ENCODE peak calls at places on chromosomes 6 and 20, in eight cellular contexts. L is H1, H is adrenal gland, C is uterus, Q is gastrocnemius medialis, W is Peyer's patch, D is A549, P is heart left ventricle. T is an unnamed sample.

GRCh38 chr6:121884056-121884455 is 448.6 kb downstream of the GJA1 start:
- DNase-seq in L (no peak), D (no peak), C (no peak), H (no peak), P (no peak), Q (no peak), W (no peak), T (no peak)

GRCh38 chr6:138945354-138945753 is 42.7 kb downstream of the REPS1 start:
- DNase-seq in C (no peak), D (peak; percentile 20), H (no peak), Q (no peak), P (no peak), W (no peak), L (no peak), T (no peak)

GRCh38 chr6:50956014-50956413 is 137.3 kb downstream of the TFAP2B start:
- DNase-seq in L (no peak), Q (no peak), P (no peak), W (no peak), C (no peak), D (no peak), H (no peak), T (no peak)

GRCh38 chr6:169970306-169970988 is 219.0 kb downstream of the ERMARD start:
- DNase-seq in W (peak; percentile 44), D (no peak), P (no peak), H (no peak), Q (no peak), L (peak; percentile 43), C (peak; percentile 8), T (no peak)

GRCh38 chr6:57141451-57142177 is 30.5 kb upstream of the BAG2 start:
- DNase-seq in W (no peak), L (no peak), C (no peak), P (no peak), D (no peak), H (no peak), Q (no peak), T (no peak)

GRCh38 chr6:122696853-122697252 is 82.7 kb upstream of the FABP7 start:
- DNase-seq in L (no peak), W (no peak), Q (no peak), C (no peak), D (peak; percentile 21), P (no peak), H (no peak), T (no peak)

GRCh38 chr6:33768644-33769120 is 20.2 kb downstream of the LEMD2 start:
- DNase-seq in Q (no peak), C (peak; percentile 74), H (peak; percentile 88), D (peak; percentile 61), L (peak; percentile 95), W (peak; percentile 86), P (peak; percentile 85), T (peak; percentile 86)

GRCh38 chr20:48349673-48350072 is 478.1 kb downstream of the PREX1 start:
- DNase-seq in P (no peak), L (no peak), H (no peak), W (no peak), C (no peak), D (no peak), Q (no peak), T (no peak)

GRCh38 chr6:144936764-144937163 is 651.6 kb downstream of the UTRN start:
- DNase-seq in W (no peak), C (no peak), H (no peak), L (no peak), D (no peak), Q (no peak), P (no peak), T (no peak)

GRCh38 chr6:106125925-106126435 is 39.8 kb downstream of the PRDM1 start:
- DNase-seq in C (no peak), H (no peak), Q (no peak), D (no peak), P (no peak), W (peak; percentile 63), L (no peak), T (no peak)

GRCh38 chr6:24357336-24358218 is at the start of gene DCDC2:
- DNase-seq in Q (peak; percentile 3), P (peak; percentile 56), L (peak; percentile 50), D (peak; percentile 76), H (peak; percentile 35), W (peak; percentile 79), C (no peak), T (peak; percentile 75)
- TF ChIP-seq POLR2A in Q (no peak), P (no peak), L (no peak), D (no peak), H (no peak), W (no peak), C (no peak), T (no peak)

DNA sequence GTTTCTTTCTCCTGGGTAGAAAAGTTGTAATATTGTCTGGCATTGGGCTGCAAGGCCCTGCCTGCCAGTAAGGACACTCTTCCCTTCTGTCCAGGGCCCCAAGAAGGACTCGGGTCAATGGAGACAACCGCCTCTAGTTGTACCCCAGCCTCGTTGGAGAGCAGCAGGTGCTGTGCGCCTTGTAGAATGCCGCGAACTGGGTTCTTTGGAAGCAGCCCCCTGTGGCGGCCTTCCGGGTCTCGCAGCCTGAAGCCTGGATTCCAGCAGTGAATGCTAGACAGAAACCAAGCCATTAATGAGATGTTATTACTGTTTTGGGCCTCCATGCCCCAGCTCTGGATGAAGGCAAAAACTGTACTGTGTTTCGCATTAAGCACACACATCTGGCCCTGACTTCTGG is 37.0 kb downstream of the PLCG1 start:
- DNase-seq in W (peak; percentile 26), D (no peak), Q (no peak), P (peak; percentile 4), L (peak; percentile 30), C (peak; percentile 14), H (no peak), T (no peak)
- H3K4me1 ChIP-seq in W (no peaks in the 10 kb centered on the region), D (peaks cover 13% of the 10 kb centered on the region), Q (peaks cover 71% of the 10 kb centered on the region), P (peaks cover 78% of the 10 kb centered on the region), L (no peaks in the 10 kb centered on the region), C (peaks cover 21% of the 10 kb centered on the region), H (peaks cover 14% of the 10 kb centered on the region), T (no peaks in the 10 kb centered on the region)

DNA sequence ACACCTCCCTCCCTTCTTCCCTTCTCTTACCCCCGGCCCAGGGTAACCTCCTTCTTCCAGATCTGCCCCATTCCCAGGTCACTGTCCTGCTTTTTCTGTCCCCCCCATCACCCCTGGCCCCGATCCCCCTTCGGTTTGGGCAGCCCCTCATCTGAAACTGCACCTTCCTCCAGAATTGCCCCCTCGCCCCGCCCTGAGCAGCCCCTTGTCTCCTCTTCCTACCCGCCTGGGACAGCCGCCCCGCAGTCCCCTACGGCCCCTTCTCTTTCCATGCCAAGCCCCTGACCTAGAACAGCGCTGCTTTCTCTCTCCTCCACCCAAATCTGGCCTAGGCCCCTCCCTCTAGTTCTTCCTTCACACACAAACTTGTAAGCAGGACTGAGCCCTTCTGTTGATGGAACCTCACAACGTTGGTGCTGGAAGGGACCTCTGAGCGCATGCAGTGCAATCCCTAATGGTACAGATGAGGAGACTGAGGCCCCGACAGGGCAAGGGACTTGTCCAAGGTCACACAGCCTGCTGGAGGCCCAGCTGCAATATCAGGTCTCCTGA is 630 bp downstream of the PPP2R5D start:
- DNase-seq in C (no peak), L (peak; percentile 53), H (peak; percentile 24), D (no peak), P (no peak), W (no peak), Q (no peak), T (no peak)
- H3K27ac ChIP-seq in C (peak overlapping the region; percentile 91), L (no peak overlapping the region), H (peak overlapping the region; percentile 88), D (peak overlapping the region; percentile 80), P (peak overlapping the region; percentile 93), W (peak overlapping the region; percentile 90), Q (peak overlapping the region; percentile 89), T (peak overlapping the region; percentile 52)

GRCh38 chr6:147159536-147160374 is 44.5 kb upstream of the STXBP5 start:
- DNase-seq in Q (no peak), D (no peak), W (no peak), C (no peak), H (no peak), P (no peak), L (no peak), T (no peak)
- TF ChIP-seq POLR2A in Q (no peak), D (no peak), W (no peak), C (no peak), H (no peak), P (no peak), L (no peak), T (no peak)

GRCh38 chr6:35489066-35489465 is 7.8 kb downstream of the TEAD3 start:
- DNase-seq in C (no peak), Q (no peak), H (no peak), L (no peak), D (no peak), W (no peak), P (no peak), T (no peak)
- H3K4me1 ChIP-seq in C (peaks cover 55% of the 10 kb centered on the region), Q (peaks cover 51% of the 10 kb centered on the region), H (peaks cover 8% of the 10 kb centered on the region), L (peaks cover 75% of the 10 kb centered on the region), D (peaks cover 25% of the 10 kb centered on the region), W (no peaks in the 10 kb centered on the region), P (peaks cover 62% of the 10 kb centered on the region), T (no peaks in the 10 kb centered on the region)

DNA sequence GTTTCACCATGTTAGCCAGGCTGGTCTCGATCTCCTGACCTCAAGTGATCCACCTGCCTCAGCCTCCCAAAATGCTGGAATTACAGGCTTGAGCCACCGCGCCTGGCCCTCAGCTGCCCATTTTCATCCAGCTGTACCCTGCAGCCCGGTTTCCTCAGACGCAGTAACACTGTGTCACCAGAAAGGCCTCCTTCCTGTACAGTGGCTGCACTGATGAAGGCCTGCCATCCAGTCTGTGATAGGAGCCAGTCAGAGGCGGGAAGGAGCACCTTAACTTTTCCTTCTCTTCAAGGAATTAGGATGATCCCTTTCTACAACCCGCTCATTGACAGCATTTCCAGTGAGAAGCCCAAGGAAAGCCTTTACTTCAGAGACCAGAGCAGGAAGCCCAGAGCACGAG is 75.9 kb downstream of the GFOD1 start:
- DNase-seq in L (no peak), P (no peak), W (no peak), H (no peak), Q (no peak), D (no peak), C (no peak), T (no peak)
- H3K27ac ChIP-seq in L (no peak overlapping the region), P (peak overlapping the region; percentile 76), W (no peak overlapping the region), H (no peak overlapping the region), Q (peak overlapping the region; percentile 63), D (peak overlapping the region; percentile 39), C (no peak overlapping the region), T (no peak overlapping the region)

DNA sequence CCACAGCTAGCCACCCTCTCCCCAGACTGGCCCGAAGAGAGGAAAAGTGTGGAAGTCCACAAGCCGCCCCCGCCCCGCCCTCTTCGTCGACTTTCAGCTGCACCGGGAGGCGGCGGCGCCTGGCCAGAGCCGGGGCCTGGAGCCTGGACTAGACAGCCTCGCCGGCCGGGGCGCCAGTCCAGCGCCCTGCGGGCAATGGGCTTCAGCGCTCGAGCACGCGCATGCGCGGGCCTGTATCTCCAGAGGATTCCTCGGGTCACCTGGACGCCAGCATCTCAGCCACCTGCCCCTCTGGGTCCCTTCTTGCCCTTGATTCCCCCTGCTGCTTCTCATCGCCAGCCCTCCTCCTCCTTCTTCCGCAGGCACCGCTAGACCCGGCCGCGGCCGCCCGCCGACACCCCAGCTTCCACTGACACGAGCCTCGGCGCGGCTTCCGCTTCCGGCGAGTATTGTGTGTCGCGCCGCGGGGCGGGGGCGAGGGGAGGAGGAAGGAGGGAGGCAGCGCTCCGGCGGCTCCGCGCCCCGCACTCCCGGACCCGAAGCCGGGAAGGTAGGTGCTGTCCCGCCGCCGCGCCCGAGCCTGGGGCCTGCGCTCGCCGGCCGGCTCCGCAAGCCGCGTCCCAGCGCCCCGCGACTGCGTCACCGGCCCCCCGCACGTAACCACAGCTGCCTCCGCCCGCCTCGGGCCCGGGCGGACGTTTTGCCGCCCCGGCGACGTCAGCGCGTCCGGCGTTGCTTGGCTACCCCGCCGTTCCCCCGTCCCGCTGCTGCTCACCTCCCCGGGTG is at the start of gene TRIM39:
- DNase-seq in D (peak; percentile 79), Q (peak; percentile 68), C (peak; percentile 78), L (peak; percentile 89), H (peak; percentile 89), P (peak; percentile 93), W (peak; percentile 95), T (peak; percentile 94)
- TF ChIP-seq POLR2A in D (peak; percentile 49), Q (peak; percentile 87), C (peak; percentile 89), L (peak; percentile 80), H (no peak), P (no peak), W (peak; percentile 75), T (peak; percentile 87)